ENCODE peak calls at places on chromosomes 16 and 17, in eight cellular contexts. U is mesenchymal stem cell, S is HCEC 1CT, H is GM19239, Q is DMS153, K is WTC11, N is mesendoderm, R is HAP-1. W is an unnamed sample.
A peak's percentile ranks its signal among the peaks of the same experiment; 100 is the strongest.

GRCh38 chr16:16025214-16025968 is 76.0 kb downstream of the ABCC1 start:
- DNase-seq in U (peak; percentile 72), S (peak; percentile 60), H (peak; percentile 30), Q (no peak), K (no peak), N (no peak), R (no peak), W (no peak)

GRCh38 chr17:64974750-64975317 is 55.6 kb upstream of the LRRC37A3 start:
- DNase-seq in U (no peak), S (no peak), H (no peak), Q (no peak), K (no peak), N (no peak), R (no peak), W (no peak)

GRCh38 chr16:80614908-80615696 is 74.3 kb downstream of the DYNLRB2 start:
- DNase-seq in U (peak; percentile 4), S (no peak), H (no peak), Q (no peak), K (no peak), N (peak; percentile 77), R (no peak), W (no peak)

GRCh38 chr17:30091771-30092170 is 24.8 kb upstream of the NSRP1 start:
- DNase-seq in U (peak; percentile 60), S (peak; percentile 71), H (no peak), Q (no peak), K (no peak), N (no peak), R (no peak), W (no peak)

GRCh38 chr17:43456661-43457361 is 27.0 kb upstream of the DHX8 start:
- DNase-seq in U (peak; percentile 36), S (peak; percentile 65), H (no peak), Q (peak; percentile 38), K (no peak), N (no peak), R (no peak), W (no peak)

GRCh38 chr16:82138478-82139285 is 31.3 kb downstream of the MPHOSPH6 start:
- DNase-seq in U (no peak), S (no peak), H (no peak), Q (no peak), K (no peak), N (no peak), R (no peak), W (no peak)

GRCh38 chr17:64083571-64084085 is 46.3 kb downstream of the ERN1 start:
- DNase-seq in U (no peak), S (no peak), H (no peak), Q (no peak), K (no peak), N (no peak), R (no peak), W (no peak)

GRCh38 chr16:19245326-19245925 is 40.1 kb upstream of the CLEC19A start:
- DNase-seq in U (no peak), S (no peak), H (no peak), Q (peak; percentile 98), K (peak; percentile 16), N (no peak), R (no peak), W (no peak)

GRCh38 chr16:23975293-23975692 is 139.5 kb downstream of the PRKCB start:
- DNase-seq in U (no peak), S (no peak), H (no peak), Q (no peak), K (no peak), N (no peak), R (no peak), W (no peak)

GRCh38 chr16:29314292-29314934 is 92.1 kb downstream of the NPIPB11 start:
- DNase-seq in U (no peak), S (no peak), H (no peak), Q (no peak), K (no peak), N (no peak), R (no peak), W (no peak)

GRCh38 chr16:13056607-13057006 is 155.2 kb downstream of the SHISA9 start:
- DNase-seq in U (no peak), S (no peak), H (no peak), Q (no peak), K (no peak), N (no peak), R (no peak), W (no peak)